ENCODE peak calls at places on chromosomes 4 and X, in seven cellular contexts. M, S, R, O, C, A and T are unnamed samples.

GRCh38 chrX:150044556-150044955 is 106.3 kb upstream of the EOLA2 start:
- DNase-seq in S (peak; percentile 24), O (no peak), R (no peak), C (no peak), A (no peak), M (no peak), T (no peak)

GRCh38 chr4:37603070-37603468 is 83.1 kb downstream of the RELL1 start:
- DNase-seq in A (peak; percentile 60), S (peak; percentile 88), R (peak; percentile 85), C (peak; percentile 53), O (peak; percentile 68), M (peak; percentile 83), T (peak; percentile 94)

GRCh38 chr4:80134936-80135701 is 62.1 kb upstream of the ANTXR2 start:
- DNase-seq in C (no peak), R (no peak), S (peak; percentile 25), O (no peak), M (no peak), A (no peak), T (no peak)

GRCh38 chr4:7971881-7972500 is 32.3 kb upstream of the AFAP1 start:
- DNase-seq in A (no peak), M (peak; percentile 71), C (no peak), R (peak; percentile 46), O (peak; percentile 31), S (no peak), T (no peak)

GRCh38 chr4:83320548-83320947 is 14.1 kb downstream of the HPSE start:
- DNase-seq in R (peak; percentile 53), S (peak; percentile 65), M (peak; percentile 66), C (no peak), O (peak; percentile 6), A (no peak), T (no peak)

GRCh38 chr4:56512166-56512565 is 6.6 kb downstream of the ARL9 start:
- DNase-seq in M (no peak), C (no peak), A (no peak), R (no peak), O (peak; percentile 5), S (peak; percentile 3), T (no peak)

GRCh38 chr4:11456441-11456840 is 27.7 kb upstream of the HS3ST1 start:
- DNase-seq in R (no peak), M (no peak), C (no peak), S (no peak), O (no peak), A (no peak), T (no peak)

GRCh38 chr4:24089831-24090531 is 200.1 kb upstream of the PPARGC1A start:
- DNase-seq in S (no peak), M (no peak), C (no peak), O (peak; percentile 29), A (no peak), R (no peak), T (no peak)

GRCh38 chr4:118012142-118012541 is 22.1 kb upstream of the NDST3 start:
- DNase-seq in C (no peak), M (no peak), S (no peak), R (no peak), A (no peak), O (no peak), T (no peak)

GRCh38 chr4:87353592-87353991 is 30.9 kb upstream of the HSD17B13 start:
- DNase-seq in M (peak; percentile 37), C (no peak), A (peak; percentile 50), O (peak; percentile 32), S (peak; percentile 71), R (peak; percentile 32), T (peak; percentile 31)

GRCh38 chr4:74659576-74660411 is 134.5 kb downstream of the BTC start:
- DNase-seq in S (peak; percentile 99), C (no peak), R (no peak), O (peak; percentile 99), M (no peak), A (no peak), T (no peak)